ENCODE peak calls at places on chromosomes 11 and 22, in four cellular contexts. J is mesendoderm, D is Right ventricle myocardium superior, X is HCT116. K is an unnamed sample.

GRCh38 chr11:34859496-34859895 is 56.7 kb downstream of the APIP start:
- DNase-seq in X (no peak), J (no peak), D (no peak), K (no peak)

GRCh38 chr11:95716266-95716665 is 73.3 kb downstream of the FAM76B start:
- DNase-seq in X (no peak), D (no peak), J (no peak), K (no peak)

GRCh38 chr11:118883368-118884071 is at the start of gene CXCR5:
- DNase-seq in X (no peak), D (no peak), J (peak), K (no peak)

GRCh38 chr11:119027561-119028345 is 2.9 kb downstream of the SLC37A4 start:
- DNase-seq in X (no peak), J (no peak), D (no peak), K (no peak)

GRCh38 chr11:131109256-131109655 is 193.0 kb upstream of the SNX19 start:
- DNase-seq in D (no peak), X (no peak), J (peak), K (no peak)

GRCh38 chr11:33695051-33695566 is 5.5 kb downstream of the C11orf91 start:
- DNase-seq in X (no peak), D (peak), J (no peak), K (peak)

GRCh38 chr11:75667268-75667830 is 1.5 kb downstream of the MAP6 start:
- DNase-seq in D (peak), X (no peak), J (peak), K (peak)

GRCh38 chr11:3016861-3017260 is 24.7 kb upstream of the NAP1L4 start:
- DNase-seq in D (no peak), X (no peak), J (no peak), K (no peak)

GRCh38 chr11:31757245-31757835 is 53.8 kb downstream of the PAX6 start:
- DNase-seq in D (no peak), J (no peak), X (no peak), K (no peak)

GRCh38 chr22:28015056-28015445 is 96.0 kb upstream of the PITPNB start:
- DNase-seq in D (no peak), J (no peak), X (no peak), K (peak)

GRCh38 chr22:39502789-39503464 is 837 bp downstream of the MIEF1 start:
- DNase-seq in J (no peak), D (no peak), X (no peak), K (no peak)

GRCh38 chr11:102345923-102346322 is 1.1 kb upstream of the BIRC2 start:
- DNase-seq in D (no peak), X (peak), J (peak), K (no peak)

GRCh38 chr11:14954581-14954980 is 17.6 kb downstream of the CALCA start:
- DNase-seq in D (no peak), X (no peak), J (peak), K (no peak)

GRCh38 chr11:129881570-129882170 is 13.7 kb downstream of the NFRKB start:
- DNase-seq in D (no peak), X (no peak), J (peak), K (no peak)

GRCh38 chr22:19832476-19833108 is 22.1 kb downstream of the GNB1L start:
- DNase-seq in X (no peak), J (no peak), D (no peak), K (no peak)

GRCh38 chr11:17890333-17890732 is 122.5 kb downstream of the SERGEF start:
- DNase-seq in X (no peak), D (no peak), J (no peak), K (no peak)

GRCh38 chr22:30878516-30879365 is 89.8 kb downstream of the MORC2 start:
- DNase-seq in J (no peak), D (peak), X (no peak), K (no peak)

GRCh38 chr11:59380263-59381059 is 21.8 kb downstream of the OR5AN1 start:
- DNase-seq in X (no peak), J (no peak), D (no peak), K (no peak)

GRCh38 chr11:70542811-70543210 is 144.5 kb downstream of the CTTN start:
- DNase-seq in X (no peak), J (no peak), D (no peak), K (no peak)

GRCh38 chr11:65479184-65480145 is 19.4 kb upstream of the MALAT1 start:
- DNase-seq in D (peak), J (peak), X (no peak), K (peak)

GRCh38 chr11:46490576-46491100 is 99.1 kb upstream of the CHRM4 start:
- DNase-seq in J (no peak), X (no peak), D (no peak), K (no peak)

GRCh38 chr11:26905368-26905767 is 88.5 kb upstream of the FIBIN start:
- DNase-seq in D (no peak), J (peak), X (no peak), K (no peak)

GRCh38 chr11:15286465-15286864 is 171.7 kb downstream of the INSC start:
- DNase-seq in X (no peak), J (no peak), D (no peak), K (no peak)

GRCh38 chr11:126414615-126415014 is 59.1 kb downstream of the ST3GAL4 start:
- DNase-seq in J (no peak), X (no peak), D (no peak), K (no peak)

GRCh38 chr11:126059238-126059761 is 3.4 kb downstream of the CDON start:
- DNase-seq in J (peak), X (no peak), D (no peak), K (no peak)

GRCh38 chr11:5363712-5364111 is 12.4 kb downstream of the OR51B6 start:
- DNase-seq in X (no peak), J (no peak), D (no peak), K (no peak)